ENCODE peak calls at places on chromosomes 5 and 9, in eight cellular contexts. One of them, this sample, is unnamed.

GRCh38 chr9:23821400-23822181 is 4.4 kb downstream of the ELAVL2 start:
- DNase-seq in suprapubic skin: no peak
- DNase-seq in NCI-H1105 treated with DMSO at 0.1 percent for 48 hours: no peak
- DNase-seq in kidney tubule cell: peak; percentile 43
- DNase-seq in DMS79: peak; percentile 16
- DNase-seq in NAMALWA: no peak
- DNase-seq in stromal cell of bone marrow: no peak
- DNase-seq in activated CD8-positive, alpha-beta memory T cell treated with anti-CD3 and anti-CD28 coated beads, Interleukin-2, amount 50 U/mL, for 4 hours: no peak
- DNase-seq in this sample: no peak

GRCh38 chr9:17160327-17160726 is 25.5 kb downstream of the CNTLN start:
- DNase-seq in suprapubic skin: no peak
- DNase-seq in NCI-H1105 treated with DMSO at 0.1 percent for 48 hours: no peak
- DNase-seq in kidney tubule cell: no peak
- DNase-seq in DMS79: no peak
- DNase-seq in NAMALWA: no peak
- DNase-seq in stromal cell of bone marrow: no peak
- DNase-seq in activated CD8-positive, alpha-beta memory T cell treated with anti-CD3 and anti-CD28 coated beads, Interleukin-2, amount 50 U/mL, for 4 hours: no peak
- DNase-seq in this sample: no peak

GRCh38 chr5:343461-344401 is 22.2 kb downstream of the AHRR start:
- DNase-seq in suprapubic skin: no peak
- DNase-seq in NCI-H1105 treated with DMSO at 0.1 percent for 48 hours: no peak
- DNase-seq in kidney tubule cell: peak; percentile 46
- DNase-seq in DMS79: no peak
- DNase-seq in NAMALWA: no peak
- DNase-seq in stromal cell of bone marrow: peak; percentile 52
- DNase-seq in activated CD8-positive, alpha-beta memory T cell treated with anti-CD3 and anti-CD28 coated beads, Interleukin-2, amount 50 U/mL, for 4 hours: peak; percentile 40
- DNase-seq in this sample: no peak

GRCh38 chr9:12719431-12719830 is 26.2 kb downstream of the TYRP1 start:
- DNase-seq in suprapubic skin: no peak
- DNase-seq in NCI-H1105 treated with DMSO at 0.1 percent for 48 hours: peak; percentile 56
- DNase-seq in kidney tubule cell: peak; percentile 52
- DNase-seq in DMS79: no peak
- DNase-seq in NAMALWA: peak; percentile 23
- DNase-seq in stromal cell of bone marrow: peak; percentile 36
- DNase-seq in activated CD8-positive, alpha-beta memory T cell treated with anti-CD3 and anti-CD28 coated beads, Interleukin-2, amount 50 U/mL, for 4 hours: no peak
- DNase-seq in this sample: no peak

GRCh38 chr9:79651251-79651795 is 79.6 kb downstream of the TLE4 start:
- DNase-seq in suprapubic skin: no peak
- DNase-seq in NCI-H1105 treated with DMSO at 0.1 percent for 48 hours: peak; percentile 44
- DNase-seq in kidney tubule cell: no peak
- DNase-seq in DMS79: peak; percentile 92
- DNase-seq in NAMALWA: no peak
- DNase-seq in stromal cell of bone marrow: no peak
- DNase-seq in activated CD8-positive, alpha-beta memory T cell treated with anti-CD3 and anti-CD28 coated beads, Interleukin-2, amount 50 U/mL, for 4 hours: no peak
- DNase-seq in this sample: no peak

GRCh38 chr9:118238139-118238538 is 533.9 kb downstream of the TLR4 start:
- DNase-seq in suprapubic skin: no peak
- DNase-seq in NCI-H1105 treated with DMSO at 0.1 percent for 48 hours: no peak
- DNase-seq in kidney tubule cell: no peak
- DNase-seq in DMS79: no peak
- DNase-seq in NAMALWA: no peak
- DNase-seq in stromal cell of bone marrow: no peak
- DNase-seq in activated CD8-positive, alpha-beta memory T cell treated with anti-CD3 and anti-CD28 coated beads, Interleukin-2, amount 50 U/mL, for 4 hours: no peak
- DNase-seq in this sample: no peak

GRCh38 chr5:141811287-141812155 is 66.7 kb downstream of the PCDH1 start:
- DNase-seq in suprapubic skin: no peak
- DNase-seq in NCI-H1105 treated with DMSO at 0.1 percent for 48 hours: peak; percentile 34
- DNase-seq in kidney tubule cell: no peak
- DNase-seq in DMS79: peak; percentile 10
- DNase-seq in NAMALWA: peak; percentile 59
- DNase-seq in stromal cell of bone marrow: no peak
- DNase-seq in activated CD8-positive, alpha-beta memory T cell treated with anti-CD3 and anti-CD28 coated beads, Interleukin-2, amount 50 U/mL, for 4 hours: peak; percentile 32
- DNase-seq in this sample: peak; percentile 57

GRCh38 chr9:137879566-137880150 is 2.1 kb downstream of the CACNA1B start:
- DNase-seq in suprapubic skin: no peak
- DNase-seq in NCI-H1105 treated with DMSO at 0.1 percent for 48 hours: no peak
- DNase-seq in kidney tubule cell: no peak
- DNase-seq in DMS79: no peak
- DNase-seq in NAMALWA: no peak
- DNase-seq in stromal cell of bone marrow: no peak
- DNase-seq in activated CD8-positive, alpha-beta memory T cell treated with anti-CD3 and anti-CD28 coated beads, Interleukin-2, amount 50 U/mL, for 4 hours: no peak
- DNase-seq in this sample: no peak

GRCh38 chr5:72392326-72392733 is 72.2 kb downstream of the PTCD2 start:
- DNase-seq in suprapubic skin: no peak
- DNase-seq in NCI-H1105 treated with DMSO at 0.1 percent for 48 hours: no peak
- DNase-seq in kidney tubule cell: no peak
- DNase-seq in DMS79: no peak
- DNase-seq in NAMALWA: no peak
- DNase-seq in stromal cell of bone marrow: no peak
- DNase-seq in activated CD8-positive, alpha-beta memory T cell treated with anti-CD3 and anti-CD28 coated beads, Interleukin-2, amount 50 U/mL, for 4 hours: no peak
- DNase-seq in this sample: no peak

GRCh38 chr5:131773805-131774204 is 23.0 kb downstream of the FNIP1 start:
- DNase-seq in suprapubic skin: no peak
- DNase-seq in NCI-H1105 treated with DMSO at 0.1 percent for 48 hours: no peak
- DNase-seq in kidney tubule cell: no peak
- DNase-seq in DMS79: no peak
- DNase-seq in NAMALWA: no peak
- DNase-seq in stromal cell of bone marrow: no peak
- DNase-seq in activated CD8-positive, alpha-beta memory T cell treated with anti-CD3 and anti-CD28 coated beads, Interleukin-2, amount 50 U/mL, for 4 hours: no peak
- DNase-seq in this sample: no peak

GRCh38 chr9:124688238-124688904 is 82.7 kb downstream of the NR6A1 start:
- DNase-seq in suprapubic skin: no peak
- DNase-seq in NCI-H1105 treated with DMSO at 0.1 percent for 48 hours: no peak
- DNase-seq in kidney tubule cell: no peak
- DNase-seq in DMS79: no peak
- DNase-seq in NAMALWA: no peak
- DNase-seq in stromal cell of bone marrow: no peak
- DNase-seq in activated CD8-positive, alpha-beta memory T cell treated with anti-CD3 and anti-CD28 coated beads, Interleukin-2, amount 50 U/mL, for 4 hours: no peak
- DNase-seq in this sample: no peak

GRCh38 chr5:127011151-127011550 is 19.2 kb downstream of the MARCHF3 start:
- DNase-seq in suprapubic skin: no peak
- DNase-seq in NCI-H1105 treated with DMSO at 0.1 percent for 48 hours: no peak
- DNase-seq in kidney tubule cell: peak; percentile 89
- DNase-seq in DMS79: no peak
- DNase-seq in NAMALWA: no peak
- DNase-seq in stromal cell of bone marrow: peak; percentile 88
- DNase-seq in activated CD8-positive, alpha-beta memory T cell treated with anti-CD3 and anti-CD28 coated beads, Interleukin-2, amount 50 U/mL, for 4 hours: no peak
- DNase-seq in this sample: no peak

GRCh38 chr5:149129181-149129580 is 12.1 kb upstream of the ABLIM3 start:
- DNase-seq in suprapubic skin: no peak
- DNase-seq in NCI-H1105 treated with DMSO at 0.1 percent for 48 hours: no peak
- DNase-seq in kidney tubule cell: peak; percentile 38
- DNase-seq in DMS79: no peak
- DNase-seq in NAMALWA: no peak
- DNase-seq in stromal cell of bone marrow: no peak
- DNase-seq in activated CD8-positive, alpha-beta memory T cell treated with anti-CD3 and anti-CD28 coated beads, Interleukin-2, amount 50 U/mL, for 4 hours: no peak
- DNase-seq in this sample: no peak

GRCh38 chr5:38845555-38846378 is at the start of gene OSMR:
- DNase-seq in suprapubic skin: peak; percentile 97
- DNase-seq in NCI-H1105 treated with DMSO at 0.1 percent for 48 hours: peak; percentile 2
- DNase-seq in kidney tubule cell: peak; percentile 99
- DNase-seq in DMS79: no peak
- DNase-seq in NAMALWA: no peak
- DNase-seq in stromal cell of bone marrow: peak; percentile 96
- DNase-seq in activated CD8-positive, alpha-beta memory T cell treated with anti-CD3 and anti-CD28 coated beads, Interleukin-2, amount 50 U/mL, for 4 hours: no peak
- DNase-seq in this sample: no peak

GRCh38 chr5:60257852-60258251 is 364.3 kb upstream of the PDE4D start:
- DNase-seq in suprapubic skin: no peak
- DNase-seq in NCI-H1105 treated with DMSO at 0.1 percent for 48 hours: no peak
- DNase-seq in kidney tubule cell: no peak
- DNase-seq in DMS79: no peak
- DNase-seq in NAMALWA: no peak
- DNase-seq in stromal cell of bone marrow: no peak
- DNase-seq in activated CD8-positive, alpha-beta memory T cell treated with anti-CD3 and anti-CD28 coated beads, Interleukin-2, amount 50 U/mL, for 4 hours: no peak
- DNase-seq in this sample: no peak

GRCh38 chr5:147740864-147741263 is 41.7 kb downstream of the JAKMIP2 start:
- DNase-seq in suprapubic skin: no peak
- DNase-seq in NCI-H1105 treated with DMSO at 0.1 percent for 48 hours: no peak
- DNase-seq in kidney tubule cell: no peak
- DNase-seq in DMS79: no peak
- DNase-seq in NAMALWA: no peak
- DNase-seq in stromal cell of bone marrow: no peak
- DNase-seq in activated CD8-positive, alpha-beta memory T cell treated with anti-CD3 and anti-CD28 coated beads, Interleukin-2, amount 50 U/mL, for 4 hours: no peak
- DNase-seq in this sample: no peak

GRCh38 chr5:170357853-170358497 is 31.2 kb downstream of the KCNMB1 start:
- DNase-seq in suprapubic skin: peak; percentile 86
- DNase-seq in NCI-H1105 treated with DMSO at 0.1 percent for 48 hours: no peak
- DNase-seq in kidney tubule cell: no peak
- DNase-seq in DMS79: no peak
- DNase-seq in NAMALWA: no peak
- DNase-seq in stromal cell of bone marrow: no peak
- DNase-seq in activated CD8-positive, alpha-beta memory T cell treated with anti-CD3 and anti-CD28 coated beads, Interleukin-2, amount 50 U/mL, for 4 hours: no peak
- DNase-seq in this sample: peak; percentile 16

GRCh38 chr9:132002827-132003704 is 76.6 kb downstream of the MED27 start:
- DNase-seq in suprapubic skin: no peak
- DNase-seq in NCI-H1105 treated with DMSO at 0.1 percent for 48 hours: no peak
- DNase-seq in kidney tubule cell: peak; percentile 17
- DNase-seq in DMS79: no peak
- DNase-seq in NAMALWA: no peak
- DNase-seq in stromal cell of bone marrow: no peak
- DNase-seq in activated CD8-positive, alpha-beta memory T cell treated with anti-CD3 and anti-CD28 coated beads, Interleukin-2, amount 50 U/mL, for 4 hours: no peak
- DNase-seq in this sample: no peak

GRCh38 chr9:121684381-121685145 is 33.1 kb downstream of the DAB2IP start:
- DNase-seq in suprapubic skin: no peak
- DNase-seq in NCI-H1105 treated with DMSO at 0.1 percent for 48 hours: no peak
- DNase-seq in kidney tubule cell: no peak
- DNase-seq in DMS79: no peak
- DNase-seq in NAMALWA: peak; percentile 38
- DNase-seq in stromal cell of bone marrow: no peak
- DNase-seq in activated CD8-positive, alpha-beta memory T cell treated with anti-CD3 and anti-CD28 coated beads, Interleukin-2, amount 50 U/mL, for 4 hours: no peak
- DNase-seq in this sample: no peak

GRCh38 chr5:142587354-142587965 is 98.4 kb downstream of the FGF1 start:
- DNase-seq in suprapubic skin: no peak
- DNase-seq in NCI-H1105 treated with DMSO at 0.1 percent for 48 hours: peak; percentile 0
- DNase-seq in kidney tubule cell: peak; percentile 39
- DNase-seq in DMS79: no peak
- DNase-seq in NAMALWA: peak; percentile 64
- DNase-seq in stromal cell of bone marrow: no peak
- DNase-seq in activated CD8-positive, alpha-beta memory T cell treated with anti-CD3 and anti-CD28 coated beads, Interleukin-2, amount 50 U/mL, for 4 hours: no peak
- DNase-seq in this sample: no peak

GRCh38 chr5:176394096-176394495 is 5.5 kb downstream of the HIGD2A start:
- DNase-seq in suprapubic skin: no peak
- DNase-seq in NCI-H1105 treated with DMSO at 0.1 percent for 48 hours: no peak
- DNase-seq in kidney tubule cell: no peak
- DNase-seq in DMS79: no peak
- DNase-seq in NAMALWA: no peak
- DNase-seq in stromal cell of bone marrow: no peak
- DNase-seq in activated CD8-positive, alpha-beta memory T cell treated with anti-CD3 and anti-CD28 coated beads, Interleukin-2, amount 50 U/mL, for 4 hours: no peak
- DNase-seq in this sample: no peak